ENCODE peak calls at places on chromosome 22, in seven cellular contexts. O is neural crest cell, Y is cardiac muscle cell, K is GM12865, M is WTC11, J is lung, P is fibroblast of mammary gland. W is an unnamed sample.

GRCh38 chr22:40345271-40345670 is 1.0 kb upstream of the ADSL start:
- DNase-seq in O (no peak), Y (no peak), K (peak), M (no peak), J (no peak), P (peak), W (no peak)

GRCh38 chr22:49300241-49300640 is 527.4 kb downstream of the BRD1 start:
- DNase-seq in O (no peak), Y (no peak), K (no peak), M (no peak), J (no peak), P (no peak), W (no peak)

GRCh38 chr22:20952544-20953341 is 14.3 kb upstream of the AIFM3 start:
- DNase-seq in O (no peak), Y (no peak), K (no peak), M (no peak), J (no peak), P (no peak), W (no peak)

GRCh38 chr22:30140414-30140813 is 60.1 kb downstream of the HORMAD2 start:
- DNase-seq in O (no peak), Y (no peak), K (no peak), M (no peak), J (no peak), P (no peak), W (no peak)

GRCh38 chr22:39185601-39186012 is 33.1 kb upstream of the CBX7 start:
- DNase-seq in O (peak), Y (no peak), K (no peak), M (no peak), J (peak), P (peak), W (no peak)

GRCh38 chr22:44574057-44574456 is 76.0 kb upstream of the RTL6 start:
- DNase-seq in O (no peak), Y (no peak), K (no peak), M (no peak), J (peak), P (peak), W (no peak)

GRCh38 chr22:17350292-17350691 is 19.0 kb upstream of the CECR2 start:
- DNase-seq in O (no peak), Y (no peak), K (no peak), M (no peak), J (no peak), P (no peak), W (no peak)

GRCh38 chr22:50341977-50342650 is 1.0 kb upstream of the PPP6R2 start:
- DNase-seq in O (peak), Y (peak), K (peak), M (peak), J (peak), P (peak), W (peak)

GRCh38 chr22:41361716-41362310 is 19.9 kb upstream of the TEF start:
- DNase-seq in O (no peak), Y (no peak), K (no peak), M (no peak), J (no peak), P (peak), W (no peak)

GRCh38 chr22:28021116-28021997 is 102.3 kb upstream of the PITPNB start:
- DNase-seq in O (no peak), Y (no peak), K (no peak), M (no peak), J (no peak), P (no peak), W (no peak)

GRCh38 chr22:31897842-31898241 is 46.5 kb upstream of the YWHAH start:
- DNase-seq in O (no peak), Y (no peak), K (no peak), M (no peak), J (no peak), P (peak), W (no peak)

GRCh38 chr22:38873469-38874411 is 1.7 kb upstream of the CBX6 start:
- DNase-seq in O (no peak), Y (no peak), K (peak), M (no peak), J (no peak), P (no peak), W (peak)

GRCh38 chr22:49359061-49359460 is 468.6 kb downstream of the BRD1 start:
- DNase-seq in O (no peak), Y (no peak), K (no peak), M (no peak), J (no peak), P (no peak), W (no peak)

GRCh38 chr22:29083576-29084566 is 11.0 kb downstream of the KREMEN1 start:
- DNase-seq in O (no peak), Y (no peak), K (peak), M (no peak), J (no peak), P (peak), W (no peak)

GRCh38 chr22:29799217-29799680 is 32.1 kb downstream of the UQCR10 start:
- DNase-seq in O (no peak), Y (no peak), K (no peak), M (no peak), J (peak), P (peak), W (no peak)

GRCh38 chr22:50010676-50011446 is 1.7 kb downstream of the IL17REL start:
- DNase-seq in O (no peak), Y (no peak), K (peak), M (no peak), J (no peak), P (no peak), W (peak)

GRCh38 chr22:42247596-42247995 is 22.9 kb downstream of the TCF20 start:
- DNase-seq in O (no peak), Y (no peak), K (no peak), M (no peak), J (no peak), P (no peak), W (no peak)

GRCh38 chr22:44638966-44639739 is 62.9 kb upstream of the PRR5 start:
- DNase-seq in O (no peak), Y (no peak), K (no peak), M (no peak), J (no peak), P (peak), W (no peak)

GRCh38 chr22:31826443-31826842 is 72.6 kb downstream of the DEPDC5 start:
- DNase-seq in O (peak), Y (no peak), K (no peak), M (no peak), J (no peak), P (no peak), W (no peak)

GRCh38 chr22:20110359-20110985 is 5.4 kb upstream of the RANBP1 start:
- DNase-seq in O (no peak), Y (no peak), K (no peak), M (no peak), J (no peak), P (no peak), W (no peak)

GRCh38 chr22:50730941-50731661 is 6.9 kb upstream of the ACR start:
- DNase-seq in O (no peak), Y (no peak), K (no peak), M (peak), J (no peak), P (no peak), W (no peak)

GRCh38 chr22:28051091-28051786 is 132.2 kb upstream of the PITPNB start:
- DNase-seq in O (no peak), Y (no peak), K (no peak), M (no peak), J (no peak), P (no peak), W (no peak)

GRCh38 chr22:32050678-32051515 is 7.8 kb downstream of the SLC5A1 start:
- DNase-seq in O (no peak), Y (no peak), K (peak), M (no peak), J (peak), P (peak), W (peak)

DNA sequence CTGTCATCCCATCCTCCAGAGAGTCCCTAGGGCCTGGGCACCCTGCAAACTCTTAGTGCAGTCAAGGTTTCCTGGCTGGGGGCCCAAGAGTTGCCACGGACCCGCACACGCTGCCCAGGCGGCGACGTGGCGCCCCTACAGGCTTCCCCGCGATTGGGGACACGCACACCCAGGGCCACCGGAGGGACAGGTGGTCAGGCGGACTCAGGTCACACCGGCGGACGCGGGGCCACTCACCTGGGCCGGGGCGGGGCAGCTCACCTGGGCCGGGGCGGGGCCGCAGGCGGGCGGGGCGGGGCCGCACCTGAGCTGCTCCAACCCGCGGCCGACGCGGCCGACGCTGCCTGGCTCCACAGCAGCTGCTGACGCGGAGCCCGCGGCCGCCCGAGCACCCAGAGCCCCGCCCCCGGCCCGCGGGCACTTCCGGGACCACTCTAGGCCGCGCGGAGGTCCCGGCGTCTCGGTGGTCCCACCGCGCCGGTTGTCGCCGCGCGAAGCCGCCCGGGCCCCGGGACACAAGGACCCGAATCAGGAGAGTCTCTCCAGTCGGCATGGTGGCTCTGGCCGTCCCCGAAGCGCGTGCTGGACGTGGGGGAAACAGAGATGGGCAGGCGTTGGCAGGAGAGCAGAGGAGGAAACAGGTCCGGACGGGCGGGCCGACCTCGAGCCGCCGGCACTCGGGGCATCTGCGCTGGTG is at the start of gene ZNF70:
- DNase-seq in O (peak), Y (peak), K (peak), M (peak), J (peak), P (peak), W (peak)
- TF ChIP-seq CTCF in O (peak), Y (peak), K (peak), M (no peak), J (no peak), P (no peak), W (peak)

GRCh38 chr22:46079861-46080821 is 70.2 kb upstream of the PPARA start:
- DNase-seq in O (no peak), Y (no peak), K (no peak), M (peak), J (no peak), P (peak), W (no peak)
- TF ChIP-seq CTCF in O (no peak), Y (no peak), K (no peak), M (no peak), J (no peak), P (no peak), W (no peak)

DNA sequence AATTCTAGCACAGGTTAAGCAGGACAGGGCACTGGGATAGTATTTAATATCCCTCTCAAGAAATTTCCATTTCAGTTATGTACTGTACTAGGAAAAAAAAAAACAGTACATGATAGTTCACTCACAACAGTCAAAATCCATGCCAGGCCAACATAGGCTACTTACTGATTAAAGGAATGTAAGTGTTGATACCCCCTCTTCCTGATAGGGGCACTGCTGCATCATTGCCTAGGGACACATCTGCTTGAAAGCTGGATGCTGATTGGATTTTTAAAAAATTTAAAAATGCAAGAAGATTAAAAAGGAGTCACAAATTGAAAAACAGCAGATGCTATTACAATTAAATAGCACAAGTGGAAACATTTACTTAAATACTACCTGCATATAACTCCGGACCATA is 43.4 kb downstream of the APOL5 start:
- DNase-seq in O (no peak), Y (peak), K (peak), M (no peak), J (no peak), P (peak), W (no peak)
- TF ChIP-seq CTCF in O (peak), Y (peak), K (peak), M (peak), J (no peak), P (peak), W (no peak)

DNA sequence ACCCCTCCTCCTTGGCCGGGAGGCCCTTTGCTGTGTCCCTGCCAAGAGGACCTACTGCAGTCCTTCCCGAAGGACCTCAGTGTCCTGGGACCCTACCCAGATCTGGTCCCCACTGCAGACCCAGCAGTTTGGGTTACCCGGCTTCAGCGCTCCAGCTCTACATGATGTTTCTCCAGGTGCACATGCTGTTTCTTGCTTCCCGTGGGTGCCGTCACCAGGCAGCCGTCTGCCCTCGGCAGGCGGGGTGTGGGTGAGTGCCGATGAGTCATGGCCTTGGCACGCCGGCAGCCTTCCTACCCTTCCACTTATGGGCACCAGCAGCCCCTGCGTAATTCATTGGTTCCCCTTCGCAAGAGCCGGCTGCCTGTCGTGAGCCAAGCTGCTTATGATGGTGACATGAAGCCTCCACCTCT is 101.8 kb downstream of the BCR start:
- DNase-seq in O (no peak), Y (no peak), K (no peak), M (no peak), J (peak), P (peak), W (no peak)
- TF ChIP-seq CTCF in O (peak), Y (no peak), K (no peak), M (no peak), J (no peak), P (no peak), W (no peak)

DNA sequence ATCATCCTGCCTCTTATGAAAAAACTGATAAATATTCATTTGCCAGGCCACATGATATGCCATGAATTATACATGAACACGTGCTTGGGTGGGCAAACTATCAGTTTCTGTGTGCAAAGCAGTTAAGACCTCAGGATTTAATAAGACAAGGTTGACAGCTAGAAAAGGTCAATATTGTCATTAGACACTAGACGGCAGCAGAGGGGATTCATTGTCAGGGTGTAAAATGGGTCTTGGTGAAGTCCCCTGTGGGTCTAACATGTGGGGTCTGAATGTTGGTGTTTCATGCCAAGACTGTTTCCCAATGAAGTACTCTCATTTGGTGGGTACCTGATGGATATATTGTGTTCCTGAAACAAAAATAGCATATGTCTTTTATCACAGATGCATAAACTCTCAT is 111.9 kb downstream of the MYO18B start:
- DNase-seq in O (no peak), Y (no peak), K (peak), M (no peak), J (no peak), P (no peak), W (no peak)
- TF ChIP-seq CTCF in O (peak), Y (no peak), K (peak), M (no peak), J (no peak), P (peak), W (no peak)

GRCh38 chr22:24500251-24500820 is 5.2 kb downstream of the UPB1 start:
- DNase-seq in O (no peak), Y (no peak), K (no peak), M (no peak), J (no peak), P (no peak), W (no peak)
- TF ChIP-seq CTCF in O (no peak), Y (no peak), K (no peak), M (no peak), J (no peak), P (no peak), W (no peak)